ENCODE peak calls at places on chromosome 1, in eight cellular contexts. One of them, this sample, is unnamed.

GRCh38 chr1:145792484-145792883 is 31.4 kb downstream of the RNF115 start:
- DNase-seq in GM12891: no peak
- DNase-seq in tibial artery: no peak
- DNase-seq in stimulated activated CD8-positive, alpha-beta memory T cell treated with anti-CD3 and anti-CD28 coated beads, Interleukin-2, amount 100 ng/mL, for 48 hours: no peak
- DNase-seq in Kasumi-1: no peak
- DNase-seq in NCI-H1105: no peak
- DNase-seq in T-helper 9 cell: no peak
- DNase-seq in activated gamma-delta T cell treated with anti-CD3 and anti-CD28 coated beads, Interleukin-2, amount 50 U/mL, for 16 hours: no peak
- DNase-seq in this sample: no peak

GRCh38 chr1:171582589-171582988 is 39.5 kb upstream of the MYOCOS start:
- DNase-seq in GM12891: no peak
- DNase-seq in tibial artery: no peak
- DNase-seq in stimulated activated CD8-positive, alpha-beta memory T cell treated with anti-CD3 and anti-CD28 coated beads, Interleukin-2, amount 100 ng/mL, for 48 hours: no peak
- DNase-seq in Kasumi-1: no peak
- DNase-seq in NCI-H1105: no peak
- DNase-seq in T-helper 9 cell: no peak
- DNase-seq in activated gamma-delta T cell treated with anti-CD3 and anti-CD28 coated beads, Interleukin-2, amount 50 U/mL, for 16 hours: no peak
- DNase-seq in this sample: no peak

GRCh38 chr1:229980009-229980408 is 87.0 kb upstream of the GALNT2 start:
- DNase-seq in GM12891: no peak
- DNase-seq in tibial artery: no peak
- DNase-seq in stimulated activated CD8-positive, alpha-beta memory T cell treated with anti-CD3 and anti-CD28 coated beads, Interleukin-2, amount 100 ng/mL, for 48 hours: no peak
- DNase-seq in Kasumi-1: no peak
- DNase-seq in NCI-H1105: no peak
- DNase-seq in T-helper 9 cell: no peak
- DNase-seq in activated gamma-delta T cell treated with anti-CD3 and anti-CD28 coated beads, Interleukin-2, amount 50 U/mL, for 16 hours: no peak
- DNase-seq in this sample: no peak

GRCh38 chr1:76503100-76503499 is 364.2 kb upstream of the ST6GALNAC5 start:
- DNase-seq in GM12891: no peak
- DNase-seq in tibial artery: no peak
- DNase-seq in stimulated activated CD8-positive, alpha-beta memory T cell treated with anti-CD3 and anti-CD28 coated beads, Interleukin-2, amount 100 ng/mL, for 48 hours: no peak
- DNase-seq in Kasumi-1: no peak
- DNase-seq in NCI-H1105: no peak
- DNase-seq in T-helper 9 cell: no peak
- DNase-seq in activated gamma-delta T cell treated with anti-CD3 and anti-CD28 coated beads, Interleukin-2, amount 50 U/mL, for 16 hours: no peak
- DNase-seq in this sample: no peak

GRCh38 chr1:233143266-233143665 is 152.3 kb downstream of the PCNX2 start:
- DNase-seq in GM12891: no peak
- DNase-seq in tibial artery: no peak
- DNase-seq in stimulated activated CD8-positive, alpha-beta memory T cell treated with anti-CD3 and anti-CD28 coated beads, Interleukin-2, amount 100 ng/mL, for 48 hours: no peak
- DNase-seq in Kasumi-1: no peak
- DNase-seq in NCI-H1105: no peak
- DNase-seq in T-helper 9 cell: no peak
- DNase-seq in activated gamma-delta T cell treated with anti-CD3 and anti-CD28 coated beads, Interleukin-2, amount 50 U/mL, for 16 hours: no peak
- DNase-seq in this sample: no peak

GRCh38 chr1:34926156-34926555 is 3.3 kb downstream of the DLGAP3 start:
- DNase-seq in GM12891: no peak
- DNase-seq in tibial artery: no peak
- DNase-seq in stimulated activated CD8-positive, alpha-beta memory T cell treated with anti-CD3 and anti-CD28 coated beads, Interleukin-2, amount 100 ng/mL, for 48 hours: no peak
- DNase-seq in Kasumi-1: no peak
- DNase-seq in NCI-H1105: no peak
- DNase-seq in T-helper 9 cell: no peak
- DNase-seq in activated gamma-delta T cell treated with anti-CD3 and anti-CD28 coated beads, Interleukin-2, amount 50 U/mL, for 16 hours: no peak
- DNase-seq in this sample: no peak

GRCh38 chr1:28640766-28641165 is 2.1 kb downstream of the TAF12 start:
- DNase-seq in GM12891: no peak
- DNase-seq in tibial artery: no peak
- DNase-seq in stimulated activated CD8-positive, alpha-beta memory T cell treated with anti-CD3 and anti-CD28 coated beads, Interleukin-2, amount 100 ng/mL, for 48 hours: no peak
- DNase-seq in Kasumi-1: peak; percentile 66
- DNase-seq in NCI-H1105: no peak
- DNase-seq in T-helper 9 cell: peak; percentile 12
- DNase-seq in activated gamma-delta T cell treated with anti-CD3 and anti-CD28 coated beads, Interleukin-2, amount 50 U/mL, for 16 hours: no peak
- DNase-seq in this sample: no peak

GRCh38 chr1:152654110-152654509 is 9.1 kb upstream of the LCE2D start:
- DNase-seq in GM12891: peak; percentile 11
- DNase-seq in tibial artery: no peak
- DNase-seq in stimulated activated CD8-positive, alpha-beta memory T cell treated with anti-CD3 and anti-CD28 coated beads, Interleukin-2, amount 100 ng/mL, for 48 hours: peak; percentile 26
- DNase-seq in Kasumi-1: peak; percentile 58
- DNase-seq in NCI-H1105: peak; percentile 36
- DNase-seq in T-helper 9 cell: peak; percentile 23
- DNase-seq in activated gamma-delta T cell treated with anti-CD3 and anti-CD28 coated beads, Interleukin-2, amount 50 U/mL, for 16 hours: no peak
- DNase-seq in this sample: no peak

GRCh38 chr1:80731241-80731894 is 1069.4 kb upstream of the ADGRL2 start:
- DNase-seq in GM12891: no peak
- DNase-seq in tibial artery: no peak
- DNase-seq in stimulated activated CD8-positive, alpha-beta memory T cell treated with anti-CD3 and anti-CD28 coated beads, Interleukin-2, amount 100 ng/mL, for 48 hours: no peak
- DNase-seq in Kasumi-1: no peak
- DNase-seq in NCI-H1105: no peak
- DNase-seq in T-helper 9 cell: no peak
- DNase-seq in activated gamma-delta T cell treated with anti-CD3 and anti-CD28 coated beads, Interleukin-2, amount 50 U/mL, for 16 hours: no peak
- DNase-seq in this sample: no peak

GRCh38 chr1:87024936-87025537 is 110.6 kb downstream of the HS2ST1 start:
- DNase-seq in GM12891: no peak
- DNase-seq in tibial artery: no peak
- DNase-seq in stimulated activated CD8-positive, alpha-beta memory T cell treated with anti-CD3 and anti-CD28 coated beads, Interleukin-2, amount 100 ng/mL, for 48 hours: no peak
- DNase-seq in Kasumi-1: peak; percentile 48
- DNase-seq in NCI-H1105: peak; percentile 31
- DNase-seq in T-helper 9 cell: no peak
- DNase-seq in activated gamma-delta T cell treated with anti-CD3 and anti-CD28 coated beads, Interleukin-2, amount 50 U/mL, for 16 hours: no peak
- DNase-seq in this sample: no peak